ENCODE peak calls at places on chromosomes 2 and 18, in seven cellular contexts. H is A673; N is CD8-positive, alpha-beta T cell; U is prostate gland; X is breast epithelium; L is heart left ventricle; K is BE2C. B is an unnamed sample.

GRCh38 chr18:50099725-50100414 is 95.1 kb downstream of the MYO5B start:
- DNase-seq in K (no peak), X (no peak), H (no peak), N (no peak), L (no peak), U (no peak), B (no peak)

GRCh38 chr18:8947576-8947975 is 154.9 kb upstream of the NDUFV2 start:
- DNase-seq in L (no peak), U (no peak), K (no peak), H (peak; percentile 49), X (no peak), N (no peak), B (no peak)

GRCh38 chr18:47929681-47930085 is 776 bp downstream of the SMAD2 start:
- DNase-seq in N (no peak), L (no peak), U (peak; percentile 7), H (no peak), K (no peak), X (no peak), B (no peak)

GRCh38 chr2:169397697-169398096 is 35.4 kb upstream of the LRP2 start:
- DNase-seq in U (no peak), N (no peak), L (no peak), H (peak; percentile 16), X (no peak), K (no peak), B (no peak)

GRCh38 chr18:79522451-79523220 is 126.9 kb downstream of the NFATC1 start:
- DNase-seq in N (peak; percentile 65), X (peak; percentile 16), H (no peak), K (no peak), U (no peak), L (no peak), B (peak; percentile 55)

GRCh38 chr2:55929476-55929875 is 5.9 kb upstream of the EFEMP1 start:
- DNase-seq in K (no peak), L (no peak), X (no peak), U (no peak), H (no peak), N (no peak), B (no peak)

GRCh38 chr18:54444309-54444914 is 86.7 kb downstream of the C18orf54 start:
- DNase-seq in H (peak; percentile 75), K (peak; percentile 26), X (no peak), U (peak; percentile 41), L (peak; percentile 23), N (no peak), B (no peak)

GRCh38 chr2:225124311-225124832 is 82.1 kb upstream of the DOCK10 start:
- DNase-seq in L (no peak), X (no peak), N (no peak), U (no peak), K (no peak), H (no peak), B (no peak)

GRCh38 chr18:78543201-78543725 is 436.4 kb upstream of the SALL3 start:
- DNase-seq in H (no peak), L (no peak), U (no peak), X (no peak), K (no peak), N (no peak), B (peak; percentile 7)

GRCh38 chr2:136113767-136114070 is 4.2 kb downstream of the CXCR4 start:
- DNase-seq in H (no peak), K (no peak), N (no peak), L (no peak), X (no peak), U (no peak), B (no peak)
- H3K27me3 ChIP-seq in H (peaks cover 99% of the 10 kb centered on the region), K (peaks cover 18% of the 10 kb centered on the region), N (no peaks in the 10 kb centered on the region), L (no peaks in the 10 kb centered on the region), X (no peaks in the 10 kb centered on the region), U (no peaks in the 10 kb centered on the region), B (no peaks in the 10 kb centered on the region)

GRCh38 chr2:203427061-203427460 is 98.9 kb downstream of the ABI2 start:
- DNase-seq in K (no peak), H (peak; percentile 37), N (no peak), U (no peak), X (no peak), L (no peak), B (no peak)
- H3K36me3 ChIP-seq in K (peaks cover 16% of the 10 kb centered on the region), H (peaks cover 9% of the 10 kb centered on the region), N (no peaks in the 10 kb centered on the region), U (no peaks in the 10 kb centered on the region), X (no peaks in the 10 kb centered on the region), L (no peaks in the 10 kb centered on the region), B (peaks cover 35% of the 10 kb centered on the region)

GRCh38 chr2:96139181-96139758 is 968 bp upstream of the ASTL start:
- DNase-seq in K (no peak), L (no peak), X (no peak), H (no peak), N (no peak), U (no peak), B (no peak)

GRCh38 chr2:96137611-96138129 is 632 bp downstream of the ASTL start:
- DNase-seq in X (no peak), K (no peak), H (no peak), U (no peak), L (no peak), N (no peak), B (no peak)

GRCh38 chr2:96136123-96136720 is 2.1 kb downstream of the ASTL start:
- DNase-seq in H (no peak), X (no peak), K (peak; percentile 23), U (no peak), N (no peak), L (no peak), B (no peak)

GRCh38 chr2:96140941-96141623 is 2.8 kb upstream of the ASTL start:
- DNase-seq in K (no peak), U (no peak), H (no peak), L (no peak), X (no peak), N (no peak), B (no peak)

DNA sequence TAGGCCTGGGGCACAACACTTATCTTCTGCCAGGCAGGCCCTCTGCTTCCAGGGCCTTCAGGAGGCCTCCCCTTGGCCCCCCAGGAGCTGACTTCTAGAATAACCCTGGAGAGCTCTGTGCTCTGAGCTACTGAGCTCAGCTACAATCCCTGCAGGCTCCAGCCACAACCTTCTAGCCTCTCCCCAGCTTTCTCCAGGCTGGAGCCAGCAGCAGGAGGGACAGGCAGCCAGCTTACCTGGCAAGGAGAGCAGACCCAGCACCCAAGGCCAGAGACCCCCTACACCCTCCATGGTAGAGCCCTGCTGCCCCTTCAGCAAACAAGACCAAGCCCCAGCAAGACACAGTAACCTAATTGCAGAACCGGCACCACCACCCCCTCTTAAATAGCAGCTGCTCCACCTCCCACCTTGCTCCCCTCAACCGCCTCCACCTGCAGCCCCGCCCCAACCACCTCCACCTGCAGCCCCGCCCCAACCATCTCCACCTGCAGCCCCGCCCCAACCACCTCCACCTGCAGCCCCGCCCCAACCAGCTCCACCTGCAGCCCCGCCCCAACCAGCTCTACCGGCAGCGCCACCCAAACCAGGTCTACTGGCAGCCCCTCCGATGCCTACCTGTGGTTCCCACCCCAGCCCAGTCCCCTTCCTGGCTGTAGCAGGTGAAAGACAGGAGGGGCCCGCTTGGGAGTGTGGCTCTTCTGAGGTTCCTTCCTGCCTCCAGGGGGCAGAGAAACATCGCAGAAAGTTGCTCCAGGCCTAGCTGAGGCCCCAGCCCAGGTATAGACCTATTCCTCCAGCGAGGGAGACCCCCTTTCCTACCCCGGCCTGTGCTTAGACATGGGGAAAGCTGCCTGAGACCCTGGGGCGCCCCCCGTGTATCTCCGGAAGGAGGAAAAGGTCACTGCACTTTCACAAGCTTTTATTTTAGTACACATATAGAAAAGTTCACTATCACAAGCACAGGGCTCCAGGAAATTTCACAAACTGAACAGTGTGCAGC is at the start of gene ASTL:
- DNase-seq in K (peak; percentile 44), H (peak; percentile 57), N (peak; percentile 73), X (no peak), U (no peak), L (no peak), B (no peak)
- TF ChIP-seq CTCF in K (peak; percentile 54), H (peak; percentile 68), N (peak; percentile 52), X (peak; percentile 43), U (peak; percentile 50), L (peak; percentile 55), B (peak; percentile 69)

GRCh38 chr18:62324355-62324828 is 718 bp upstream of the TNFRSF11A start:
- DNase-seq in H (no peak), X (no peak), U (no peak), L (no peak), K (no peak), N (no peak), B (no peak)

GRCh38 chr18:62324917-62325805 is at the start of gene TNFRSF11A:
- DNase-seq in X (no peak), U (peak; percentile 45), H (peak; percentile 33), K (no peak), L (peak; percentile 31), N (peak; percentile 61), B (no peak)

GRCh38 chr18:62326646-62327348 is 1.7 kb downstream of the TNFRSF11A start:
- DNase-seq in H (no peak), U (no peak), N (no peak), K (no peak), L (no peak), X (no peak), B (no peak)

GRCh38 chr18:62325806-62326645 is 916 bp downstream of the TNFRSF11A start:
- DNase-seq in X (no peak), H (peak; percentile 14), N (peak; percentile 17), L (no peak), U (peak; percentile 9), K (no peak), B (no peak)

DNA sequence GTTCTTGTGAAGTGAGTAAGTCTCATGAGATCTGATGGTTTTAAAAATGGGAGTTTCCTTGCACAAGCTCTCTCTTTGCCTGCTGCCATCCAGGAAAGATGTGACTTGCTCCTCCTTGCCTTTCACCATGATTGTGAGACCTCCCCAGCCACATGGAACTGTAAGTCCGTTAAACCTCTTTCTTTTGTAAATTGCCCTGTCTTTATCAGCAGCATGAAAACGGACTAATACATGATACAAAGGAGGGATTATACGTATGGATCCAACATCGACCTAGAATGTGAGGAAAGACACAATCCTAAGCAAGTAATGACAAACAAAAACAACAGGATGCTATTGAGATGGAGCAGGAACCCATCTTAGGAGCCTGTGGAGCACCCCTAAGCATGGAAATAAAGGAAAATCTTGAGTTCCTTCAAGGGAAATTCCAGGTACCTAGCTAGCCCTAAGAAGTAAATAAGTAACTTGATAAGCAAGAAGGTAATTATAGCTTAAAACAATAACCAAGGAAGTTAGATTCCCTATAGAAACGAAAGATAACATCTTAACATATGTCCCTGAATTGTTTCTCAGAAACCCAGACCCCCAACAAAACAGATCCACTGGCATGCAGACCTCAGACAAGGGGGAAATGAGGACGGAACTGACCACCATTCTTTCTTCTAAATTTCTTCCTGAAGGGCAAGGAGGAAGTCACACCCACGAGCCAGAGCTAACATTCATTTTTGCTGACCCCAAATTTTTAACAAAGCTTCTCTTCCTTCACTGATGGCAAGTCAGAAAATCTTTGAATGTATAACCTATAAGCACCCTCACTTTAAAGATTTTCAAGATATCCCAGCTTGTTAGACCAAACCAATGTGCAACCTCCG is 1.4 kb upstream of the TNFRSF11A start:
- DNase-seq in U (no peak), X (no peak), N (no peak), H (no peak), K (no peak), L (no peak), B (no peak)
- H3K27me3 ChIP-seq in U (no peaks in the 10 kb centered on the region), X (peaks cover 2% of the 10 kb centered on the region), N (peaks cover 27% of the 10 kb centered on the region), H (peaks cover 56% of the 10 kb centered on the region), K (peaks cover 27% of the 10 kb centered on the region), L (peaks cover 18% of the 10 kb centered on the region), B (peaks cover 23% of the 10 kb centered on the region)

B was measured in right atrium auricular region.